ENCODE peak calls at places on chromosomes 7 and 10, in five cellular contexts. B is CD4-positive, alpha-beta memory T cell; S is spleen; H is PC-3; D is body of pancreas. Y is an unnamed sample.
A peak's percentile ranks its signal among the peaks of the same experiment; 100 is the strongest.

GRCh38 chr7:141737118-141737835 is 881 bp upstream of the SSBP1 start:
- DNase-seq in B (peak; percentile 58), S (peak; percentile 77), H (peak; percentile 8), D (peak; percentile 21), Y (peak; percentile 39)

GRCh38 chr7:80675090-80675489 is 36.6 kb downstream of the CD36 start:
- DNase-seq in B (no peak), S (no peak), H (peak; percentile 61), D (no peak), Y (no peak)

GRCh38 chr10:63266337-63267327 is 133.5 kb downstream of the NRBF2 start:
- DNase-seq in B (no peak), S (no peak), H (peak; percentile 53), D (no peak), Y (no peak)

GRCh38 chr10:54880943-54881342 is 79.9 kb upstream of the PCDH15 start:
- DNase-seq in B (no peak), S (no peak), H (no peak), D (no peak), Y (no peak)

GRCh38 chr10:129956285-129956649 is 7.8 kb downstream of the EBF3 start:
- DNase-seq in B (no peak), S (no peak), H (no peak), D (no peak), Y (no peak)

GRCh38 chr10:4691776-4692175 is 134.2 kb upstream of the AKR1E2 start:
- DNase-seq in B (no peak), S (no peak), H (peak; percentile 71), D (no peak), Y (no peak)

GRCh38 chr10:72328829-72329204 is 25.9 kb downstream of the DNAJB12 start:
- DNase-seq in B (no peak), S (no peak), H (no peak), D (no peak), Y (no peak)

GRCh38 chr10:11313463-11313862 is 295.8 kb downstream of the CELF2 start:
- DNase-seq in B (no peak), S (no peak), H (no peak), D (no peak), Y (no peak)

GRCh38 chr10:84097787-84098353 is 41.4 kb upstream of the GHITM start:
- DNase-seq in B (no peak), S (no peak), H (peak; percentile 19), D (no peak), Y (no peak)

GRCh38 chr7:92797693-92798092 is 38.7 kb downstream of the CDK6 start:
- DNase-seq in B (no peak), S (no peak), H (no peak), D (no peak), Y (no peak)

GRCh38 chr7:154928136-154929005 is 74.6 kb downstream of the PAXIP1 start:
- DNase-seq in B (peak; percentile 95), S (peak; percentile 81), H (peak; percentile 98), D (peak; percentile 47), Y (peak; percentile 81)

GRCh38 chr10:94282369-94282768 is 80.4 kb downstream of the NOC3L start:
- DNase-seq in B (no peak), S (no peak), H (peak; percentile 52), D (no peak), Y (no peak)
- H3K27ac ChIP-seq in B (no peak overlapping the region), S (no peak overlapping the region), H (no peak overlapping the region), D (no peak overlapping the region), Y (no peak overlapping the region)

GRCh38 chr7:150740053-150740452 is 2.8 kb downstream of the GIMAP5 start:
- DNase-seq in B (no peak), S (no peak), H (no peak), D (no peak), Y (no peak)
- H3K4me3 ChIP-seq in B (peak overlapping the region; percentile 81), S (peak overlapping the region; percentile 84), H (no peak overlapping the region), D (no peak overlapping the region), Y (peak overlapping the region; percentile 84)

DNA sequence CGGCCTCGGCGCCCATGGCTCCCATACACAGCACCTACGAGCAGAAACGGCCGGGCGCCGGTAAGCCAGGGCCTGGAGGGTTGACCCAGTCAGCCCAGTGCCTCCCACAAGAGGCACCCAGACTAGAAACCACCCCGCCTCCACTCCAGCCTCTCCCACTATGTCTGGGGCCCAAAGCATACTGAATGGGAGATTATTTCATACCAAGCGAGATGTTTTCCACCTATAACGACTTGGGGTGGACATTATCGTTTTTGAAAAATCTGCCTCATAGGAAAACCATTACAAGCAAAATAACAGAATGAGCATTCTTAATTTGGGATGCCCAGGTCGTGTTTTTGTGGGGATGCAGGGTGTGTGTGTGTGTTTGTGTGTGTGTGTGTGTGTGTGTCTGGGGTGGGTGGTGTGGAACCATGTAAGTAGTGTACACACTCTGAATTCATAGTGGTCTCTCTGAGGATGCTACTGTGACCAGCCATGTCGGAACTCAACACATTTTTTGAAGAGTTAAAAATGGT is 1.6 kb downstream of the HOXA6 start:
- DNase-seq in B (no peak), S (no peak), H (no peak), D (no peak), Y (no peak)
- H3K27ac ChIP-seq in B (no peak overlapping the region), S (no peak overlapping the region), H (no peak overlapping the region), D (no peak overlapping the region), Y (no peak overlapping the region)

DNA sequence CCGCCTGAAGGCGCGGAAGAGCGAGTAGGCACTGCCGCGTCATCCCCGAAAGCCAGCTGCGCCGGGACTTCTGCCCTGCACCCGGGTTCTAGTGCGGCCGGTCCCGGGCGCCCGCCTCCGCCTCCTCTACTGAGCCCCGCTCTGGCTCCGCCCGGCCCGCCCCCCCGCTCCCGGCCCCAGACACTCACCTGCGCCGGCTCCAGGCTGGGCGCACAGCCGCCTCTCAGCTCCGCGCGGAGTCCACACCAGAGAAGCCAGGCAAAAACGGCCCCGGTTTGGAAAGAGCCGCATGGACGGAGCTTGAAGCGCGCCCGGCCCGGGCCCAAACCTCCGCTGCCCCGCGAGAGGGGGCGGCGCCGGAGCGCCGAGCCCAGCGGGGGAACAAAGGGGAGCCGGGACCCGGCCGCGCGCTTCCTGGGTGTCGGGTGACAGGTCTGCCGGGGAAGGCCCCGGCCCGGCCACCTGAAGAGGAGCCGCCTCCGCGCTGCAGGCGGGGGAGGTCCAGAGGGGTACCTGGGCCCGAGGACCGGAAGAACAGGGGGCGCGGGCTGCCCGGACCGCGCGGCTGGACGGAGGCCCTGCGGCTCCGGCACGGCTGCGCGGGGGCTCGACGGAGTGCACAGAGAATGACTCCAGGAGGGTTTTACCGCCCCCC is 168.2 kb downstream of the NRF1 start:
- DNase-seq in B (peak; percentile 32), S (peak; percentile 81), H (peak; percentile 46), D (no peak), Y (no peak)
- H3K4me3 ChIP-seq in B (peak overlapping the region; percentile 51), S (peak overlapping the region; percentile 78), H (peak overlapping the region; percentile 86), D (peak overlapping the region; percentile 57), Y (peak overlapping the region; percentile 47)

GRCh38 chr10:95289921-95290421 is 832 bp downstream of the PDLIM1 start:
- DNase-seq in B (no peak), S (no peak), H (no peak), D (peak; percentile 17), Y (no peak)
- H3K27ac ChIP-seq in B (no peak overlapping the region), S (peak overlapping the region; percentile 96), H (peak overlapping the region; percentile 29), D (peak overlapping the region; percentile 86), Y (no peak overlapping the region)

Y was measured in naive thymus-derived CD4-positive, alpha-beta T cell.